ENCODE peak calls at places on chromosome 22, in five cellular contexts. A is endothelial cell, S is cardiac muscle cell, I is coronary artery, L is Calu3. Y is an unnamed sample.

GRCh38 chr22:44718418-44718817 is 16.4 kb downstream of the PRR5 start:
- DNase-seq in A (no peak), L (no peak), S (no peak), I (no peak), Y (no peak)

GRCh38 chr22:24871611-24872205 is 65.7 kb downstream of the SGSM1 start:
- DNase-seq in L (no peak), S (no peak), A (no peak), I (no peak), Y (no peak)

GRCh38 chr22:41368543-41368817 is 13.3 kb upstream of the TEF start:
- DNase-seq in I (no peak), A (no peak), S (no peak), L (no peak), Y (no peak)

GRCh38 chr22:43891360-43892182 is at the start of gene PNPLA5:
- DNase-seq in I (no peak), A (no peak), L (no peak), S (no peak), Y (no peak)

GRCh38 chr22:27336151-27337090 is 465.1 kb downstream of the MN1 start:
- DNase-seq in L (no peak), I (no peak), S (no peak), A (no peak), Y (no peak)

GRCh38 chr22:33529424-33530113 is 390.7 kb downstream of the LARGE1 start:
- DNase-seq in A (no peak), S (no peak), L (no peak), I (no peak), Y (no peak)

GRCh38 chr22:45757068-45757467 is 85.4 kb downstream of the ATXN10 start:
- DNase-seq in L (no peak), A (no peak), I (no peak), S (peak; percentile 87), Y (no peak)

GRCh38 chr22:17172172-17172833 is 13.2 kb upstream of the HDHD5 start:
- DNase-seq in L (no peak), I (no peak), S (peak; percentile 64), A (peak; percentile 17), Y (no peak)

GRCh38 chr22:31179345-31179744 is 19.4 kb downstream of the RNF185 start:
- DNase-seq in I (no peak), A (no peak), S (no peak), L (no peak), Y (peak; percentile 22)

GRCh38 chr22:25970348-25970995 is 198.8 kb upstream of the SEZ6L start:
- DNase-seq in A (no peak), I (no peak), S (peak; percentile 17), L (no peak), Y (no peak)

GRCh38 chr22:37639070-37639760 is at the start of gene SH3BP1:
- DNase-seq in S (peak; percentile 78), I (no peak), L (peak; percentile 65), A (peak; percentile 50), Y (no peak)

GRCh38 chr22:44179989-44180705 is 578 bp upstream of the PARVG start:
- DNase-seq in A (no peak), S (no peak), L (no peak), I (no peak), Y (no peak)

GRCh38 chr22:37228106-37229011 is 15.7 kb downstream of the RAC2 start:
- DNase-seq in L (no peak), A (no peak), I (no peak), S (no peak), Y (no peak)

GRCh38 chr22:42758929-42759629 is 38.4 kb upstream of the A4GALT start:
- DNase-seq in S (no peak), A (no peak), I (no peak), L (no peak), Y (no peak)

GRCh38 chr22:30717331-30717921 is 22.8 kb downstream of the OSBP2 start:
- DNase-seq in A (no peak), L (no peak), I (no peak), S (no peak), Y (peak; percentile 78)

GRCh38 chr22:41576877-41577276 is 12.8 kb downstream of the PMM1 start:
- DNase-seq in L (peak; percentile 79), S (peak; percentile 77), I (no peak), A (peak; percentile 74), Y (peak; percentile 60)

GRCh38 chr22:42932197-42932519 is 75.1 kb upstream of the ARFGAP3 start:
- DNase-seq in L (no peak), A (no peak), S (no peak), I (no peak), Y (no peak)

GRCh38 chr22:42717197-42717967 is 3.3 kb downstream of the A4GALT start:
- DNase-seq in A (no peak), I (no peak), L (no peak), S (peak; percentile 34), Y (no peak)

GRCh38 chr22:41327124-41327523 is 25.8 kb downstream of the ZC3H7B start:
- DNase-seq in S (no peak), A (no peak), I (no peak), L (no peak), Y (no peak)

GRCh38 chr22:24510694-24511625 is 15.8 kb downstream of the UPB1 start:
- DNase-seq in S (peak; percentile 63), A (no peak), I (no peak), L (no peak), Y (peak; percentile 13)

GRCh38 chr22:35914665-35915476 is 113.8 kb downstream of the RBFOX2 start:
- DNase-seq in L (peak; percentile 78), A (peak; percentile 55), I (no peak), S (peak; percentile 92), Y (peak; percentile 85)

GRCh38 chr22:43401233-43401632 is 10.6 kb upstream of the MPPED1 start:
- DNase-seq in I (no peak), L (no peak), S (no peak), A (no peak), Y (no peak)

GRCh38 chr22:45207981-45208664 is 32.6 kb downstream of the KIAA0930 start:
- DNase-seq in A (no peak), S (no peak), L (no peak), I (no peak), Y (peak; percentile 65)

GRCh38 chr22:46996595-46997310 is 234.3 kb downstream of the TBC1D22A start:
- DNase-seq in S (no peak), I (no peak), A (no peak), L (peak; percentile 12), Y (peak; percentile 3)
- TF ChIP-seq CTCF in S (no peak), I (no peak), A (no peak), L (no peak), Y (peak; percentile 62)

DNA sequence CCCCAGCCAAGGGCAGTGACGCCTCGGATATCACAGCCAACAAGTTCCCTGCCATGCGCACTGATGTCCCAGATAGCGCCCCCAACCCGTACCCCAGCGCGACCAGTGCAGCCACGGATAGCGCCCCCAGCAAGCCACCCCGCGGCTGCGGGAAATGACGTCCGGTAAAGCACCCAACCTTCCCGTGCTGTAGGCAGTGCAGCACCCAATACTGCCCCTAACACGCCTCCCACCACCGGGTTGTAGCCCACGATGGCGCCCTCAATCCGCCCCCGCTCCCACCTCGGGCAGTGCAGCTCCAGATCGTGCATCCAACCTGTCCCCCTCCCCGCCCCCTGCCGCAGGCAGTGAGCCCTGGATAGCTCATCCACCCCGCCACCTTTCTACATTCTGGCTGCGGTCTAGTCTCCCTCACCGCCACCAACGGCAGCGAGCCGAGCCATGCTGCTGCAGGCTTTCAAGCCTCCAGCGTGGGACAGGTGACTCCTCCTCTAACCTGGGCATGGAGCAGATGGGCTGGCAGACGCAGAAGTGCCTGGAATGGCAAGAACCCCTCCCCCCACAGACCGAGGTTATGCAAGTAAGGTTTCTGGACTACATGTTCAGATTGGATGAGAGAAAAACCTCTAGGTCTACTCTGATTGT is 540 bp downstream of the RFPL2 start:
- DNase-seq in S (peak; percentile 43), A (no peak), I (no peak), L (peak; percentile 45), Y (no peak)
- TF ChIP-seq CTCF in S (no peak), A (no peak), I (no peak), L (no peak), Y (no peak)

GRCh38 chr22:29641781-29642355 is 38.4 kb downstream of the NF2 start:
- DNase-seq in I (no peak), S (no peak), L (no peak), A (no peak), Y (no peak)
- TF ChIP-seq CTCF in I (no peak), S (no peak), L (no peak), A (no peak), Y (no peak)

GRCh38 chr22:48737461-48738203 is 1090.0 kb downstream of the BRD1 start:
- DNase-seq in S (no peak), L (no peak), A (no peak), I (no peak), Y (no peak)
- TF ChIP-seq CTCF in S (no peak), L (no peak), A (no peak), I (no peak), Y (no peak)

GRCh38 chr22:21022955-21023614 is 8.1 kb downstream of the P2RX6 start:
- DNase-seq in I (peak; percentile 57), A (no peak), S (no peak), L (no peak), Y (no peak)
- TF ChIP-seq CTCF in I (no peak), A (peak; percentile 18), S (no peak), L (no peak), Y (peak; percentile 37)

GRCh38 chr22:38706101-38706884 is 549 bp downstream of the GTPBP1 start:
- DNase-seq in A (peak; percentile 52), I (peak; percentile 83), S (peak; percentile 60), L (peak; percentile 31), Y (peak; percentile 17)

GRCh38 chr22:38704568-38705234 is 1.0 kb upstream of the GTPBP1 start:
- DNase-seq in L (no peak), S (no peak), A (no peak), I (no peak), Y (no peak)

GRCh38 chr22:38707346-38707745 is 1.6 kb downstream of the GTPBP1 start:
- DNase-seq in S (no peak), A (no peak), I (no peak), L (peak; percentile 20), Y (peak; percentile 55)

GRCh38 chr22:38706885-38707180 is 1.1 kb downstream of the GTPBP1 start:
- DNase-seq in I (no peak), L (no peak), S (no peak), A (no peak), Y (no peak)

DNA sequence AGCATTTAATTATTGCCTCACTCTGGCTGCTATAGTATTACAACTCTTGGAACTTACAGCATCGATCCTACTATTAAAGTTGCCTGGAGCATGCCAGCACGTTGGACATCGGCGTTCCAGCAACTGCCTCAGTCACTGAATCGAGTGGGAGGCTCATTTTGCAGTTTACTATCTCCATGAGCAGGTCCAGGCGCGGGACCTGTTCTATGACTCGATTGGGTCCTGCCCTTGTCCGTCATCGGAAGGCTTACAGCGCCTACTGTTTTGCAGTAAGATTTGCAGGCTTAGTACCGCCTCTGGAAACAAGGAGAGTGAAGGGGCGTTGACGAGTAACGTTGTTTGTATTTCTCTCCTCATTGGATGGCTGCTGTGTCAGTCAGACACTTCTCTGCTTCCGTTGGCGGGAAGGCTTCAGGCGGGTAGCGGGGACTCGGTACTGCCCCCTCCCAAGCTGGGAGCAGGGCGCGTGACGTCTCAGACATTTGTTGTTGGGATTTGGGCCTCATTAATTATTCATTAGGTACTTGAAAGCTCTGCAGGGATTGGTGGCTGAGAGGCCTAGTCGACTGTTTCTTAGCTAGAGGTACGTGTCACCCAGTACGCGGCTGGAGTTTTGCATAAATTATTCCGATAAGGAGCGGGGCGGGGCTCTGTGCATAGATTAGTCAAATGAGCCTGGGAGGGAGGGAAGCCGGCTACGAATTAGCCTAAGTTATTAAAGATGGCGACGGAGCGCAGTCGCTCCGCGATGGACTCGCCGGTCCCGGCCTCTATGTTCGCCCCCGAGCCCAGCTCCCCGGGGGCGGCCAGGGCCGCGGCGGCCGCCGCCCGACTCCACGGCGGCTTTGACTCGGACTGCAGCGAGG is at the start of gene GTPBP1:
- DNase-seq in L (peak; percentile 97), I (peak; percentile 100), A (peak; percentile 96), S (peak; percentile 100), Y (peak; percentile 100)
- TF ChIP-seq CTCF in L (no peak), I (no peak), A (no peak), S (no peak), Y (peak; percentile 46)

GRCh38 chr22:29156507-29156906 is 49.2 kb upstream of the EMID1 start:
- DNase-seq in S (peak; percentile 78), L (no peak), I (no peak), A (peak; percentile 34), Y (peak; percentile 17)
- TF ChIP-seq CTCF in S (peak; percentile 42), L (no peak), I (no peak), A (no peak), Y (peak; percentile 15)

Y was measured in HFFc6.